ENCODE peak calls at places on chromosomes 1 and 21, in seven cellular contexts. F is OCI-LY7; T is thoracic aorta; H is CD4-positive, CD25-positive, alpha-beta regulatory T cell; V is esophagus muscularis mucosa; E is ascending aorta; O is lung. S is an unnamed sample. For H3K9me3, the result is how much of the 10 kb centered on the place peaks cover.

GRCh38 chr1:64933296-64934070 is 32.9 kb downstream of the JAK1 start:
- DNase-seq in F (peak), T (peak), H (no peak), V (no peak), E (peak), O (peak), S (peak)

GRCh38 chr1:155167166-155168104 is 5.7 kb downstream of the KRTCAP2 start:
- DNase-seq in F (peak), T (no peak), H (peak), V (peak), E (peak), O (peak), S (peak)

GRCh38 chr1:203271018-203271743 is 34.1 kb upstream of the BTG2 start:
- DNase-seq in F (peak), T (no peak), H (peak), V (peak), E (peak), O (peak), S (no peak)

GRCh38 chr1:160085686-160086089 is 4.3 kb downstream of the KCNJ9 start:
- DNase-seq in F (peak), T (no peak), H (peak), V (peak), E (peak), O (peak), S (peak)

GRCh38 chr1:90580176-90580575 is 136.9 kb downstream of the BARHL2 start:
- DNase-seq in F (no peak), T (no peak), H (no peak), V (no peak), E (no peak), O (no peak), S (no peak)

GRCh38 chr1:18681423-18681835 is 50.8 kb downstream of the PAX7 start:
- DNase-seq in F (peak), T (no peak), H (peak), V (no peak), E (no peak), O (peak), S (peak)

GRCh38 chr1:1219341-1219740 is 5.4 kb upstream of the TNFRSF4 start:
- DNase-seq in F (no peak), T (no peak), H (peak), V (no peak), E (no peak), O (no peak), S (no peak)

GRCh38 chr1:171251741-171252300 is 3.5 kb downstream of the FMO1 start:
- DNase-seq in F (peak), T (no peak), H (peak), V (no peak), E (no peak), O (no peak), S (peak)

GRCh38 chr1:165257969-165258459 is 98.5 kb downstream of the LMX1A start:
- DNase-seq in F (peak), T (peak), H (no peak), V (no peak), E (peak), O (peak), S (peak)

GRCh38 chr1:202716654-202717053 is 6.4 kb upstream of the SYT2 start:
- DNase-seq in F (no peak), T (no peak), H (no peak), V (no peak), E (no peak), O (no peak), S (no peak)

GRCh38 chr21:34933609-34934345 is 115.3 kb downstream of the RUNX1 start:
- DNase-seq in F (no peak), T (no peak), H (peak), V (no peak), E (no peak), O (no peak), S (no peak)

GRCh38 chr1:81174811-81175476 is 625.8 kb upstream of the ADGRL2 start:
- DNase-seq in F (no peak), T (no peak), H (no peak), V (no peak), E (no peak), O (no peak), S (peak)

GRCh38 chr1:156104861-156105546 is 9.5 kb upstream of the LMNA start:
- DNase-seq in F (no peak), T (no peak), H (no peak), V (no peak), E (peak), O (no peak), S (peak)

GRCh38 chr1:75265792-75266191 is 131.6 kb downstream of the LHX8 start:
- DNase-seq in F (peak), T (no peak), H (peak), V (no peak), E (no peak), O (no peak), S (no peak)

GRCh38 chr1:230976825-230977747 is 1.6 kb downstream of the TTC13 start:
- DNase-seq in F (peak), T (no peak), H (peak), V (no peak), E (no peak), O (no peak), S (no peak)
- H3K4me3 ChIP-seq in F (peak), T (peak), H (peak), V (peak), E (peak), O (peak), S (peak)

DNA sequence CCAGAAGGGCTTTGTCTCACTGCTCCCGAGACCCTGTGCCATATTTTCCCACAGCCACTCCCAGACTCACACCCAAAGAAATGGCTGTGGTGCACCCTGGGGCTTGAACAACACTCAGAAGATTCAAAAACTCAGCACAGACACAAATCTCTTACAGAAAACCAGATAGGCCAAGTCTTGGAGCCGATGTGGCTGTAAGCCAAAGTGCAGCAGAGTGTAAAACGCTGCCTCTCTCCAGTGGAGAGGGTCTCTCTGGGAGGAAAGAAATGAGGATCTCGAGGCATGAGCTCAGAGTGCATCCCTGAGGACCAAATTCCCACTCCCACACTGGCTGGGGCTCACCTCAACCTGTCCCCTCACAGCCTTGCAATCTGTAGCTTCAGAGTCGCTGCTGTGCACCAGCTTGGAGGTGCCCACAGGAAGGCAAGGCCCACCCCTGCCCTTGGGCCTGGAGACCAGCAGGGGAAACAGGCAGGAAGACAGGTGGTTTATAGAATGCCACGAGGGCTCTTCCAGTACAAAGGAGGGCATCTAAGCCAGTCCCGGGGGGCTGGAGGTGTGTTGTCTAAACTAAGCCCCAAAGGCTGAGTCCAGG is 171.3 kb upstream of the AJAP1 start:
- DNase-seq in F (no peak), T (no peak), H (no peak), V (no peak), E (no peak), O (no peak), S (no peak)
- H3K9me3 ChIP-seq in F (under half), T (under half), H (under half), V (under half), E (under half), O (under half), S (under half)

DNA sequence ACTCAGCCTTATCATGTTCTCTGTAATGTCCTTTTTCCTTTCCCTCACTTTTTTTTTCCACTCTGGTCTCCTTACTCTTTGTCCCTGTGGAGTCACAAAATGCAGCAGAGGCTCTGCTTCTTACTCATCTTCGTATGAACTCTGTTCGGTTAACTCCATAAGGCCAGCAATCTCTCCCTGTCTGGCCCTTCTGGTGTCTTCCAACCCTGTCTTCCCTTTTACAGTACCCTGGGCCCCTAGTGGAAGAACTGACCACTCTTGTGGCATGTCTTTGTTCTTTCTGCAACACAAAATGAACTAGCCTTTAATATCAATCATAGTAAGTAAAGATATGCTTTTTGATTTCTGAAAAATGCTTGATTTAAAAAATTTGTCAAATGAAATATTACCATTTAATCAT is 7.1 kb downstream of the CD101 start:
- DNase-seq in F (no peak), T (no peak), H (no peak), V (no peak), E (no peak), O (no peak), S (no peak)
- H3K4me3 ChIP-seq in F (no peak), T (no peak), H (peak), V (no peak), E (no peak), O (no peak), S (no peak)

GRCh38 chr21:19340303-19340702 is 936.7 kb upstream of the TMPRSS15 start:
- DNase-seq in F (no peak), T (no peak), H (no peak), V (no peak), E (no peak), O (no peak), S (no peak)

GRCh38 chr21:19340954-19341353 is 937.4 kb upstream of the TMPRSS15 start:
- DNase-seq in F (no peak), T (no peak), H (no peak), V (no peak), E (no peak), O (no peak), S (no peak)

DNA sequence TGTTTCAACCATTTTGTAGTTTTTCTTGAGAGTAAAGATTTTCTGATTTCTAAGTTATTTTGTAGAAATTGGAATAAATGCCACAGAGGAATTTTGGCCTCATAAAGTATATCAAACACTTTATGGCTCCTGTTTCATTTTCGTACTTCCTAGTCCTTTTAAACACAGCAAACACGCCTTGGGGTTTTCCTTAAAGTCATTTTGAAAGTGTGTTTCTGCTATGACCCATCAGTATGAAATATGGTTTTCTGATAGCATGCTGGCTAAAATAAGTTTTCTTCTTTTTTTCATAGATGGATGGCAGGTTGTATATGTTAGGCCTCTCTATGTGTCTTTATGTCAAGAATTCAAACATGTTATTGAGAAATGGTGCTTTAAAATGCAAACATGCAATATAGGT is 940.1 kb upstream of the TMPRSS15 start:
- DNase-seq in F (no peak), T (no peak), H (no peak), V (no peak), E (no peak), O (no peak), S (no peak)
- H3K9me3 ChIP-seq in F (under half), T (under half), H (under half), V (under half), E (under half), O (under half), S (under half)

DNA sequence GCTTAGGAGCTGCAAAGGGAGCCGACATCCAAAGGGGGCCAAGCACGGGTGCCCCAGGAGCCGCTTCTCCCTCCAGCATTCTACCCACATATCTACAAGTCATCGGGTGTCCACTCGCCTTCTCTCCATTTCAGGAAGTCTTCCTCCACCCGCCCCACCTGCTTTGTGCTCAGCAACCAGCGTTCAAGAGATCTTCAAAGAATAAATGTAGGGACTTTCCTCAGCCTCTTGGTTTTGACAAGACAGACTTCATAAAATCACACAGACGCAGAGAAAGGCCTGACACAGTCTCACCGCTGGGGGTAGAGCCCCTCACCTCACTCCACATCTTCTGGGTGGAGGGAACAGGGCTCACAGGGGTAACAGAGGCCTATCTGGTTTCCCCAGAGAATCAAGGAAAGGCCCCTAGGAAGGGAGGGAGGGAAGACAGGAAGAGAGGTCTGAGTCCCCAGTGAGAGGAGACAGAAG is 49.5 kb downstream of the SSBP3 start:
- DNase-seq in F (peak), T (no peak), H (peak), V (no peak), E (no peak), O (no peak), S (no peak)
- H3K4me3 ChIP-seq in F (no peak), T (no peak), H (peak), V (no peak), E (no peak), O (no peak), S (no peak)

GRCh38 chr1:4265836-4266235 is 365.8 kb upstream of the C1orf174 start:
- DNase-seq in F (no peak), T (no peak), H (no peak), V (peak), E (no peak), O (no peak), S (no peak)

GRCh38 chr1:4270651-4271337 is 370.7 kb upstream of the C1orf174 start:
- DNase-seq in F (no peak), T (no peak), H (no peak), V (peak), E (no peak), O (no peak), S (no peak)

GRCh38 chr1:4267381-4268261 is 367.5 kb upstream of the C1orf174 start:
- DNase-seq in F (peak), T (no peak), H (no peak), V (peak), E (no peak), O (no peak), S (no peak)

GRCh38 chr1:4268890-4269286 is 368.8 kb upstream of the C1orf174 start:
- DNase-seq in F (no peak), T (no peak), H (no peak), V (peak), E (no peak), O (no peak), S (no peak)

GRCh38 chr1:4268262-4268889 is 368.3 kb upstream of the C1orf174 start:
- DNase-seq in F (no peak), T (no peak), H (no peak), V (peak), E (no peak), O (no peak), S (no peak)
- H3K9me3 ChIP-seq in F (under half), T (under half), H (under half), V (under half), E (under half), O (under half), S (under half)

DNA sequence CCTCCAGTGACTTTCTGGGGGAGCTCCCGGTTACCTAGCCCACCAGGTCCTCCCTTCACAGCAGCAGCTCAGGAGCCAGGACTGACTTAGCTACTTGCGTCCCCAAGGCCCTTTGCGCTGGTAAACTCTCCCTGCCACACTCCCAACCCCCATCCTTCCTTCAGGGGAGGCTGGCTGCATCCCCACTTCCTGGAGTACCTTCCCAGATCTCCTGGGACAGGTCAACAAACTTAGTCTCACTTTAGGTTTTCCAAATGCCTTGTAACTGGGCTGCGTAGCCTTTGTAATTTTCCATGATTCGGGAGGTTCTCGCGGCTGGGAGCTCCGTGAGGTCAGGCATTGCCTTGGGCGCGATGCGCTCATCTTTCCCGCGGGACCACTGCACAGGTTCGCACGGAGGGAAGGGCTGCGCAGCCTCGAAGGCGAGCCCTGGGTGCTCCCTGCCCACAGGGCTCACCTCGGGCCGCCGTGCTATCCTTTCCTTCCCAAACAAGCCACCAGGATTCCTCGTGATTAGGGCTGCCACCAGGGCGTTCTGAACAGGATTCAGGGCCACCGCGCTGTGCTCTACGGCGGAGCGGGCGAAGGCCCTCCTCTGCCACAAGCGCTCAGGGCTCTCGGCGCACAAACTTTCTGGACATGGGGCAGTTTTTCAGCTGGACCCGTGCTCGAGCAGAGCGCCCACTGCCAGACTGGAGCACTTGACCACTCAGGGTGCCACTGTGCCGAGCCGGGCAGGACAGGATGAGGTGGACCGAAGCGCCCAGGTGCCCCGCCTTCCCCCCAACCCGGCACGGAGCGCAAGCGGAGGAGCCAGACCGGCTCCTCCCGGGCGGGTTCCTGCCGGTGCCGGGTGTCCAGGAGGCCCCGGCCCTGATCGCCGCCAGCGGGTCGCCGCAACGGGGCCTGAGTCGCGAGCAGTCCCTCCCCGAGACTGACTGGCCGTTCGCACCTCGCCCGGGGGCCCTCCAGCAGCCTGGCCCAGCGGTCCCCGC is 1.1 kb downstream of the TMPRSS2 start:
- DNase-seq in F (no peak), T (no peak), H (no peak), V (no peak), E (no peak), O (peak), S (no peak)
- H3K4me3 ChIP-seq in F (no peak), T (peak), H (no peak), V (peak), E (no peak), O (peak), S (no peak)

DNA sequence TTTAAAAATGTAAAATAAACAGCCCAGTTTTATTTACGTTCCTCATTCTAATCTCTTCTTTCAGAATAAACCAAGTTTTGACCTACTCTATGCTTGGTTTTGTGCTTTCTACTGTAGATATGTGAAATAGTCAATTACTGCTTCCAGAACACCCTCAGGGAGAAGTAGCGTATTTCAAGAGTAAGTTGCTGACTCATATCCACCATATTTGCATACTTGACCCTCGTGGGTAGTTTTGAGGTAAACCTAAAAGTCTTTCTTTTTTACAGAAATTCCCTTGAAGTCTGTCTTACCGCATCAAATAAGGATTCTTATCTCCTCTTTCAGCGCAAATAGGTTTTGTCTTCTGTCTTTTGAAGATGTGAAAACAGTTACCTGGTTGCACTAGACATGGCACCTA is 1.4 kb upstream of the OR2L3 start:
- DNase-seq in F (no peak), T (no peak), H (no peak), V (no peak), E (no peak), O (no peak), S (no peak)
- H3K9me3 ChIP-seq in F (under half), T (under half), H (under half), V (under half), E (under half), O (under half), S (under half)

DNA sequence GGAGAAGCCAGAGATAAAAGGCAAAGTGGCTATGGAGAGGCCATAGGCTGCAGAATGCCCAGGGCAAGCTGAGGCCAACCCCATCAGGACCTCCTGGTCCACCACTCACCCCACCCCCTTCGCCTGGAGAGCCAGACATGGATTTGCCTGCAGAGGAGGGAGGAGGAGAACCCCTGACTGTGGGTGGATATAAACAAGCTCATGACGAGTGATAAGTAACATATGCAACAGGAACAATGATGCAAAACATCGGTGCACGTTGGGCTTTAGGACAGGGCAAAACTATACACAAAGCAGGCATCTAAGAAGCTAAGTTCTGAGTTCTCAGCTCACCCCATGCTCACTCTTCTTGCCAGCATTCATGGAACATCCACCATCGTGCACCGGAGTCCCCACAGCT is 150.3 kb downstream of the ETS2 start:
- DNase-seq in F (no peak), T (no peak), H (no peak), V (no peak), E (no peak), O (no peak), S (no peak)
- H3K4me3 ChIP-seq in F (no peak), T (no peak), H (no peak), V (no peak), E (no peak), O (no peak), S (no peak)